ENCODE peak calls at places on chromosomes 5 and 9, in seven cellular contexts. Z is heart left ventricle, F is ovary, W is sigmoid colon, V is prostate gland, G is Peyer's patch, X is suprapubic skin. R is an unnamed sample.

GRCh38 chr5:42499016-42499415 is 75.8 kb downstream of the GHR start:
- DNase-seq in Z (no peak), F (no peak), W (no peak), V (no peak), G (no peak), X (no peak), R (no peak)

GRCh38 chr9:130282000-130282700 is 16.6 kb downstream of the HMCN2 start:
- DNase-seq in Z (no peak), F (peak; percentile 59), W (peak; percentile 95), V (peak; percentile 43), G (no peak), X (no peak), R (no peak)

GRCh38 chr5:179553875-179554274 is 3.5 kb downstream of the RUFY1 start:
- DNase-seq in Z (no peak), F (no peak), W (no peak), V (no peak), G (no peak), X (peak; percentile 44), R (no peak)

GRCh38 chr9:112166176-112167140 is 8.6 kb downstream of the SUSD1 start:
- DNase-seq in Z (no peak), F (no peak), W (no peak), V (no peak), G (no peak), X (no peak), R (peak; percentile 44)

GRCh38 chr9:130262771-130263170 is 2.8 kb upstream of the HMCN2 start:
- DNase-seq in Z (no peak), F (no peak), W (peak; percentile 53), V (no peak), G (no peak), X (peak; percentile 52), R (no peak)

GRCh38 chr9:123391233-123391632 is 35.2 kb downstream of the CRB2 start:
- DNase-seq in Z (no peak), F (no peak), W (no peak), V (no peak), G (no peak), X (no peak), R (no peak)

GRCh38 chr5:39063037-39063436 is 11.2 kb downstream of the RICTOR start:
- DNase-seq in Z (no peak), F (no peak), W (no peak), V (no peak), G (no peak), X (no peak), R (no peak)

GRCh38 chr5:37212096-37212495 is 37.1 kb downstream of the CPLANE1 start:
- DNase-seq in Z (no peak), F (no peak), W (no peak), V (no peak), G (no peak), X (no peak), R (no peak)

GRCh38 chr5:175746851-175747250 is 89.0 kb downstream of the HRH2 start:
- DNase-seq in Z (no peak), F (no peak), W (no peak), V (no peak), G (no peak), X (no peak), R (no peak)

GRCh38 chr5:120479066-120479465 is 15.0 kb downstream of the PRR16 start:
- DNase-seq in Z (no peak), F (no peak), W (no peak), V (no peak), G (no peak), X (no peak), R (no peak)

GRCh38 chr9:109498195-109499060 is at the start of gene PTPN3:
- DNase-seq in Z (no peak), F (peak; percentile 32), W (no peak), V (no peak), G (no peak), X (no peak), R (peak; percentile 46)

GRCh38 chr9:109499631-109500120 is 1.6 kb upstream of the PTPN3 start:
- DNase-seq in Z (peak; percentile 68), F (peak; percentile 49), W (no peak), V (peak; percentile 65), G (no peak), X (no peak), R (peak; percentile 90)

GRCh38 chr9:109496126-109496707 is 1.9 kb downstream of the PTPN3 start:
- DNase-seq in Z (no peak), F (no peak), W (no peak), V (no peak), G (no peak), X (no peak), R (no peak)

GRCh38 chr9:109499061-109499630 is 1.0 kb upstream of the PTPN3 start:
- DNase-seq in Z (no peak), F (no peak), W (no peak), V (no peak), G (no peak), X (no peak), R (no peak)

DNA sequence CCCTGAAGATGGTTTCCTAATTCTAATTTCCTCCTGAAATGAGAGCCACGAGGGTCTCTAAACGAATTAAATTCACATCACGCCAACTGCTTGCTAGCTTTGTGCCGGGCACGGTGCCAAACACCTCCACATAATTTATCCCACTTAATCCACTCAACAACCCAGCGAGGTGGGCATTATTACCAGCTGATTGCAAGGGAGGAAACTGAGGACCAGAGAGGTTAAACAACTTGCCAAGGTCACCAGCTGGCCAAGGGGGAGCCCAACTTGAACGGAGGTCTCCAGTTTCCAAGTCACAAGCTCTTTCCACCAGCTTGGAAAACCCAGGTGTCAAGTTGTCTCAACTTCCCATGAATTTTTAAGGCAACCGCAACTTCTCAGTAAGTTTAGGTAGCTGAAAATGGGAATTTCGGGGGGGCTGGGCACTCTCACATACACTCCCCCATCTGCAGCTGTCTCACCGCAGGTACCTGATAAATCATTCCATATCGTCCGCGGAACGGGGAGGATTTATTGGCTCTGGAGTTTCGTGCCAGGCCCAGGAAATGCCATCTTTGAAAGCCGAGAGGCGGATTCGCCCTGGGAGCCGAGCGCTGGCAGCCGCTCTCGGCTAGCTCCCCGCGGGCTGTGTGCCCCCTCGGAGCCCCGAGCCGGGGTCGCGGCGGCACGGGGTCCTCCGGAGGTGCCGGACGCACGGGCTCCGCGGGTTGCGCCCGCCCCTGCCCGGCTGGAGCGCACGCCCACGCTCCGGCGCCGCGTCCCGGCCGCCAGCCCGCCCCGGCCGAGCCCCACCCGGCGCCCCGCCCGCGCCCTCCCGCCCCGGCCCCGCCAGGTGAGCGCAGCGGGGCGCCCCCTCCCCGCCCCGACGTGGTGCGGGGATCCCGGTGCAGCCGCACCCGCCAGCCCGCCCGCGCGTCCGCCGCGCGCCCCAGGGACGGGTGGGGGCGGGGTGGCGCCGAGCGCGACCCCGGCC is 628 bp downstream of the PTPN3 start:
- DNase-seq in Z (no peak), F (no peak), W (no peak), V (peak; percentile 45), G (no peak), X (no peak), R (peak; percentile 69)
- TF ChIP-seq POLR2A in Z (no peak), F (no peak), W (no peak), V (no peak), G (no peak), X (no peak), R (peak; percentile 44)

GRCh38 chr5:145233461-145233860 is 601.7 kb downstream of the PRELID2 start:
- DNase-seq in Z (no peak), F (no peak), W (no peak), V (no peak), G (no peak), X (no peak), R (no peak)

GRCh38 chr5:145236127-145236526 is 599.0 kb downstream of the PRELID2 start:
- DNase-seq in Z (no peak), F (no peak), W (no peak), V (no peak), G (no peak), X (no peak), R (no peak)

GRCh38 chr5:145236966-145237365 is 598.2 kb downstream of the PRELID2 start:
- DNase-seq in Z (no peak), F (no peak), W (no peak), V (no peak), G (no peak), X (no peak), R (no peak)

GRCh38 chr5:145243016-145243415 is 592.1 kb downstream of the PRELID2 start:
- DNase-seq in Z (no peak), F (no peak), W (no peak), V (no peak), G (no peak), X (no peak), R (no peak)

DNA sequence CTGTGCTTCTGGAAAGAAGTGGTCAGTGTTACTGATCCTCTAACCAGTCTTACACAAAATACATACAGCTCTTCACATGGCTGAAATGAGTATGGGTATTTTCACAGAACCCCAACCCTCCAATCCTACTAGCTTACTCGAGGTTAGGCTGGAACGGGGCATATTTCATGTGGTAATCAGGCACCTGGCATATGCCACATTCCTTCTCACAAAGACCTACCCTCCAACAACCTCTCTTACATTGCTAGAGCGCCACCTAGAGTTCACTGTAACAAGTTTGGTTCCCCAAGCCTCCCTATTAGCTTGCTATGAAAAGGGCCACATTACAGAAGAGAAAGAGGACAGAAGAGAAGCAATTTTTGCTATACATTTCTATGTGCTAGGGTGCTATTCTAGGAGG is 597.3 kb downstream of the PRELID2 start:
- DNase-seq in Z (no peak), F (no peak), W (no peak), V (peak; percentile 31), G (no peak), X (no peak), R (peak; percentile 74)
- H3K36me3 ChIP-seq in Z (no peaks in the 10 kb centered on the region), F (no peaks in the 10 kb centered on the region), W (no peaks in the 10 kb centered on the region), V (no peaks in the 10 kb centered on the region), G (no peaks in the 10 kb centered on the region), X (no peaks in the 10 kb centered on the region), R (no peaks in the 10 kb centered on the region)

DNA sequence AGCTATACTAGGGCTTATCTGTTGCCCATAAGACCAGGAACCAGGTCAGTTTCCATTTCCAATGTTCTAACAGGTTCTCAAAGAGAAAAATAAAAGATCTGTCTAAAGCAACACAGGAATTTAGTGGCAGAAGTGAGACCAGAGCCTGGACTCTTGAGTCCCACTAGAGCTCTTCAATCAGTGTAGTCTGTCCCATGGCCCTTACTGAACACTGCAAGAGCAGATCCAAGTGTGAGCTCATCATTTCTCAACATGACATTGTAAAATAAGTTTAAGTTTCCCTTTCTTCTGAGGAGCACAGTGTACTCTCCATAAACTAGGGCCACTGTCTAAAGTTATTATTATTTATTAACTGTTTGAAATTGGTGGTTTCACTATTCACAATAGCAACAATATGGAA is 8.6 kb upstream of the PAPPA start:
- DNase-seq in Z (no peak), F (no peak), W (no peak), V (no peak), G (no peak), X (no peak), R (no peak)
- H3K27ac ChIP-seq in Z (no peak overlapping the region), F (no peak overlapping the region), W (no peak overlapping the region), V (no peak overlapping the region), G (no peak overlapping the region), X (no peak overlapping the region), R (no peak overlapping the region)

DNA sequence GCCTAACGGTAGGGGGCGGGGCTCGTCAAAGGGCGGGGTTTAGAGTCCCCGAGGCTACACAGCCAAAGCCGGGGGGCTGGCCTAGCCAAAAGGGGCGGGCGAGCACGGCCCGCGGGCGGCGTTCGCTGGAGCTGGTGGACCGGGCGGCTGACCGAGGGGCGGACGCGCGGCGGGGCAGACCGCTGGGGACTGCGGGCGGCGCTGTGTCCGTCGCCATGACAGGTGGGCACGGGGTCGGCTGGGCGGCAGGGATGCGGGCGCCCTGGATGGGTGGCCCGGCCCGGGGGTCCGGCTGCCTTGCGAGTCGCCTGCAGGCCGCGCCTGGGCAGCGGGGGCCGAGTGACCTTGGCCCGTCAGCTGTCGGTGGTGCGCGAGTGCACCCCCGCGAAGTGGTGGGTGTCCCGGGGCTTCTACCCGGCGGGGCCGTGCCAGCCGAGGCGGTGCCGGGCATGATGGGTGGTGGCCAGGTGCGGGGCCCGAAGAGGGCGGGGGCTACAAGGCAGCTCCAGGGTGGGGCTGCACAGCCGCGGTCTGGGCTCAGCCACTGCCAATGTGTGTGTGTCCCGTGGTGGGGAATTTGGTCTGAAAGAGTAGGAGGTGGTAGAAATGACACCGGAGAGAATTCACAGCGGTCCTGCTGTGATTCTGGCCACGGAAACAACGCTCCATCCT is at the start of gene CARD19:
- DNase-seq in Z (peak; percentile 66), F (no peak), W (peak; percentile 87), V (peak; percentile 55), G (peak; percentile 55), X (no peak), R (peak; percentile 64)
- TF ChIP-seq POLR2A in Z (peak; percentile 94), F (peak; percentile 97), W (peak; percentile 54), V (peak; percentile 99), G (peak; percentile 98), X (peak; percentile 79), R (peak; percentile 77)

R was measured in body of pancreas.